ENCODE peak calls at places on chromosomes 3 and 15, in four cellular contexts. One of them, this sample, is unnamed.

GRCh38 chr3:86418861-86419260 is 572.1 kb downstream of the VGLL3 start:
- DNase-seq in HepG2: no peak
- DNase-seq in A549: no peak
- DNase-seq in H1: no peak
- DNase-seq in this sample: no peak

GRCh38 chr3:54954516-54954915 is 26.7 kb upstream of the LRTM1 start:
- DNase-seq in HepG2: no peak
- DNase-seq in A549: no peak
- DNase-seq in H1: peak; percentile 25
- DNase-seq in this sample: no peak

GRCh38 chr3:14560110-14560509 is 20.0 kb upstream of the GRIP2 start:
- DNase-seq in HepG2: no peak
- DNase-seq in A549: no peak
- DNase-seq in H1: no peak
- DNase-seq in this sample: no peak

GRCh38 chr15:66592505-66593218 is 26.9 kb upstream of the LCTL start:
- DNase-seq in HepG2: no peak
- DNase-seq in A549: no peak
- DNase-seq in H1: no peak
- DNase-seq in this sample: peak; percentile 80

GRCh38 chr3:40504636-40505430 is 1.0 kb upstream of the ZNF620 start:
- DNase-seq in HepG2: peak; percentile 76
- DNase-seq in A549: no peak
- DNase-seq in H1: no peak
- DNase-seq in this sample: no peak

GRCh38 chr3:123113889-123114450 is 47.1 kb downstream of the PDIA5 start:
- DNase-seq in HepG2: no peak
- DNase-seq in A549: no peak
- DNase-seq in H1: no peak
- DNase-seq in this sample: no peak

GRCh38 chr3:196124608-196125007 is 42.7 kb upstream of the TFRC start:
- DNase-seq in HepG2: no peak
- DNase-seq in A549: no peak
- DNase-seq in H1: no peak
- DNase-seq in this sample: no peak

GRCh38 chr3:48561045-48561736 is 2.4 kb downstream of the UCN2 start:
- DNase-seq in HepG2: peak; percentile 71
- DNase-seq in A549: no peak
- DNase-seq in H1: peak; percentile 38
- DNase-seq in this sample: peak; percentile 80

GRCh38 chr15:68990755-68991500 is 23.6 kb upstream of the NOX5 start:
- DNase-seq in HepG2: no peak
- DNase-seq in A549: no peak
- DNase-seq in H1: no peak
- DNase-seq in this sample: peak; percentile 28

GRCh38 chr3:49761661-49762060 is 24.7 kb downstream of the IP6K1 start:
- DNase-seq in HepG2: no peak
- DNase-seq in A549: no peak
- DNase-seq in H1: no peak
- DNase-seq in this sample: no peak

GRCh38 chr15:35696767-35697231 is 150.8 kb upstream of the DPH6 start:
- DNase-seq in HepG2: peak; percentile 15
- DNase-seq in A549: peak; percentile 9
- DNase-seq in H1: no peak
- DNase-seq in this sample: peak; percentile 24

GRCh38 chr15:80157215-80157614 is 4.4 kb downstream of the FAH start:
- DNase-seq in HepG2: no peak
- DNase-seq in A549: no peak
- DNase-seq in H1: no peak
- DNase-seq in this sample: no peak

GRCh38 chr15:91049378-91050127 is 27.2 kb upstream of the VPS33B start:
- DNase-seq in HepG2: peak; percentile 70
- DNase-seq in A549: peak; percentile 63
- DNase-seq in H1: no peak
- DNase-seq in this sample: peak; percentile 25

GRCh38 chr3:152051501-152052404 is 178.3 kb downstream of the SUCNR1 start:
- DNase-seq in HepG2: peak; percentile 5
- DNase-seq in A549: no peak
- DNase-seq in H1: no peak
- DNase-seq in this sample: no peak

GRCh38 chr3:152053876-152054275 is 180.4 kb downstream of the SUCNR1 start:
- DNase-seq in HepG2: no peak
- DNase-seq in A549: no peak
- DNase-seq in H1: no peak
- DNase-seq in this sample: no peak

GRCh38 chr3:152056481-152056880 is 183.0 kb downstream of the SUCNR1 start:
- DNase-seq in HepG2: no peak
- DNase-seq in A549: no peak
- DNase-seq in H1: no peak
- DNase-seq in this sample: no peak

GRCh38 chr3:152056073-152056472 is 182.6 kb downstream of the SUCNR1 start:
- DNase-seq in HepG2: no peak
- DNase-seq in A549: no peak
- DNase-seq in H1: no peak
- DNase-seq in this sample: no peak

GRCh38 chr3:152054315-152054714 is 180.9 kb downstream of the SUCNR1 start:
- DNase-seq in HepG2: no peak
- DNase-seq in A549: no peak
- DNase-seq in H1: no peak
- DNase-seq in this sample: no peak
- TF ChIP-seq RNF2 in HepG2: no peak
- TF ChIP-seq RNF2 in A549: no peak
- TF ChIP-seq RNF2 in H1: no peak
- TF ChIP-seq RNF2 in this sample: no peak

DNA sequence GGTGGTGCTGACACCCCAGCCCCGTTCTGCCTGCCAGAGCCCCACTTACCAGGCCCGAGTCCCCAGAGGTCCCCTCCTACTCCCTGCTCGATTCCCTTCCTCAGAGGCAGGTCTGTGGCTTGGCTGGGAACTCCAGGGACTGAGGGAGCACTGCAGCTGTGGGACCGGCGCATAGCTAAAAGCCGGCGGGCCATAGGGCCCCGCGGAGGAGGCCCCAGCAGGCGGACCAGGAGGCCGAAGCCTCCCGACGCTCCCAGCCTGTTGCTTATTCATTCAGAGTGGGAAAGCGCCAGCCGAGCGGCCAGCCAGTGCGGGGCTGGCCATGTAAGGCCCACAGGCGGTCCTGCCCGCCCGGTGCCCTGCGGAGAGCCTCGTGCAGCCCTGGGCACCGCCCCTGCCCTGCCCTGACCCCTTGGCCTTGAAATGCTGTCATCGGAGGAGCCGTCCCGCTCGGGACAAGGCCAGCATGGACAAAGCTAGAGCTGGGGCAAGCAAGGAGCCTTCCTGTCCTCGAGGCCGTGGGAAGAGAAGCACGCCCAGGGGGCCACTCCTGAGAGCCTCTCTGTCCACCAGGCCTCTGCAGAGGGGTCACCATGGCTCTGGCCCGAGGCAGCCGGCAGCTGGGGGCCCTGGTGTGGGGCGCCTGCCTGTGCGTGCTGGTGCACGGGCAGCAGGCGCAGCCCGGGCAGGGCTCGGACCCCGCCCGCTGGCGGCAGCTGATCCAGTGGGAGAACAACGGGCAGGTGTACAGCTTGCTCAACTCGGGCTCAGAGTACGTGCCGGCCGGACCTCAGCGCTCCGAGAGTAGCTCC is at the start of gene LOXL1:
- DNase-seq in HepG2: peak; percentile 23
- DNase-seq in A549: no peak
- DNase-seq in H1: no peak
- DNase-seq in this sample: peak; percentile 28
- TF ChIP-seq RNF2 in HepG2: no peak
- TF ChIP-seq RNF2 in A549: no peak
- TF ChIP-seq RNF2 in H1: no peak
- TF ChIP-seq RNF2 in this sample: no peak

GRCh38 chr3:47260605-47261004 is 22.0 kb downstream of the KIF9 start:
- DNase-seq in HepG2: no peak
- DNase-seq in A549: no peak
- DNase-seq in H1: no peak
- DNase-seq in this sample: no peak
- TF ChIP-seq RNF2 in HepG2: no peak
- TF ChIP-seq RNF2 in A549: no peak
- TF ChIP-seq RNF2 in H1: no peak
- TF ChIP-seq RNF2 in this sample: no peak

GRCh38 chr15:101128191-101128590 is 123.7 kb downstream of the CHSY1 start:
- DNase-seq in HepG2: no peak
- DNase-seq in A549: no peak
- DNase-seq in H1: no peak
- DNase-seq in this sample: no peak

GRCh38 chr15:101127503-101128076 is 124.3 kb downstream of the CHSY1 start:
- DNase-seq in HepG2: peak; percentile 24
- DNase-seq in A549: no peak
- DNase-seq in H1: no peak
- DNase-seq in this sample: no peak

GRCh38 chr15:101128696-101129095 is 123.2 kb downstream of the CHSY1 start:
- DNase-seq in HepG2: no peak
- DNase-seq in A549: no peak
- DNase-seq in H1: no peak
- DNase-seq in this sample: no peak

GRCh38 chr15:101124731-101125558 is 126.9 kb downstream of the CHSY1 start:
- DNase-seq in HepG2: no peak
- DNase-seq in A549: no peak
- DNase-seq in H1: no peak
- DNase-seq in this sample: no peak

DNA sequence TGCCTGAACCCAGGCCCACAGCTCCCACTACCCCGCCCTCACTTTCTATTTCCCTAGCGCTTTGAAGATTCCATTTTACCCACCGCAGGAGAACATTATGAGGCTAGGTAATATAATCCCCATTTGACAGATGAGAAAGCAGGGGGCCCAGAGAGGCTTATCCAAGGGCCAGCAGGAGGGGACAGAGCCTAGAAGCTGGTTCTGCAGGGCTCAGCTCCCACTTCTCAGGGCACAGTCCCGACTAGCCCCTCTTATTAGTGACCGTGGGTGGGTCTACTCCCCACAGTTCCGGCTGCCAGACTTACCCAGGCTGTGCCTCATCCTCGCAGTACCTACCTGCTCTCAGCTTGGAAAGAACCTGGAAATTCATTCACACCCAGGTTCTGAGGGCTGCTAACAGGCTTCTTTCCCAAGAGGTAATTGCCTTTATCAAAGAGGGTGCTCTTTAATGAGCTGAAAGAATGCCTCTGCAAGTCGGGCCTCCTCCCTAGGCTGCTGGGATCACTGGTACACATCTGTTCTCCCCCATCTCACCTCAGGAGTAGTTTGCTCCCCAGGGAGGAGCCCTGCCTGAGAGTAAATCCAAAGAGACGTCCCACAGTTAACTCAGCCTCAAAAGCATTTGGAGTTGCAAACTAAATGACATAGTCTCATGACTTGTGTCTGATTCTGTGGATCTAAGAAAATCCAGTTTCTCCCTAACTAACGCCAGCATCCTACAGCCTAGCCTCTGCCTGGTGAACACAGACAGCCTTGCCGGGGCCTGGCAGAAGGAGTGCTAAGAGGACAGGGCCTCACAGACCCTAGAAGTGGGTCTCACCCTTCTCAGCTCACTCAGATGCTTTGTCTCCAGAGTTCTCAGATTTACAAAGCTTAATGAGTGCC is 125.0 kb downstream of the CHSY1 start:
- DNase-seq in HepG2: no peak
- DNase-seq in A549: no peak
- DNase-seq in H1: no peak
- DNase-seq in this sample: no peak
- TF ChIP-seq RNF2 in HepG2: no peak
- TF ChIP-seq RNF2 in A549: no peak
- TF ChIP-seq RNF2 in H1: no peak
- TF ChIP-seq RNF2 in this sample: no peak